ENCODE peak calls at places on chromosomes 7 and 10, in ten cellular contexts. I is CD8-positive, alpha-beta memory T cell; L is HCT116; O is HepG2; M is cardiac muscle cell; K is aorta; V is H7; W is CD8-positive, alpha-beta T cell; P is astrocyte; A is left ventricle myocardium inferior. X is an unnamed sample. For H3K27me3, the result is how much of the 10 kb centered on the place peaks cover.

GRCh38 chr10:51744235-51744634 is 44.8 kb upstream of the CSTF2T start:
- DNase-seq in I (no peak), L (no peak), O (no peak), M (no peak), K (no peak), V (no peak), W (no peak), P (no peak), A (no peak), X (no peak)

GRCh38 chr7:116434820-116435341 is 64.7 kb upstream of the CAV2 start:
- DNase-seq in I (no peak), L (peak), O (no peak), M (peak), K (no peak), V (no peak), W (no peak), P (peak), A (no peak), X (no peak)

GRCh38 chr10:117462816-117463544 is 79.6 kb upstream of the EMX2 start:
- DNase-seq in I (no peak), L (no peak), O (no peak), M (no peak), K (no peak), V (no peak), W (no peak), P (no peak), A (no peak), X (no peak)

GRCh38 chr7:132394283-132395003 is 181.8 kb downstream of the PLXNA4 start:
- DNase-seq in I (peak), L (peak), O (no peak), M (peak), K (no peak), V (no peak), W (peak), P (no peak), A (no peak), X (no peak)

GRCh38 chr7:139180700-139181311 is 50.2 kb upstream of the UBN2 start:
- DNase-seq in I (no peak), L (no peak), O (no peak), M (peak), K (no peak), V (no peak), W (no peak), P (no peak), A (no peak), X (no peak)

GRCh38 chr7:79598351-79598750 is 144.9 kb upstream of the MAGI2 start:
- DNase-seq in I (no peak), L (no peak), O (no peak), M (no peak), K (no peak), V (no peak), W (no peak), P (no peak), A (no peak), X (no peak)

GRCh38 chr7:106277976-106278375 is 6.8 kb downstream of the NAMPT start:
- DNase-seq in I (no peak), L (no peak), O (no peak), M (no peak), K (no peak), V (no peak), W (no peak), P (peak), A (no peak), X (no peak)

GRCh38 chr10:44859546-44860285 is 51.4 kb upstream of the TMEM72 start:
- DNase-seq in I (no peak), L (no peak), O (no peak), M (no peak), K (no peak), V (peak), W (no peak), P (no peak), A (no peak), X (no peak)

GRCh38 chr7:97971120-97971989 is 18.6 kb downstream of the OCM2 start:
- DNase-seq in I (no peak), L (no peak), O (peak), M (peak), K (no peak), V (peak), W (no peak), P (peak), A (no peak), X (peak)

GRCh38 chr7:28516390-28517145 is 104.2 kb downstream of the CREB5 start:
- DNase-seq in I (no peak), L (no peak), O (no peak), M (no peak), K (no peak), V (peak), W (no peak), P (no peak), A (no peak), X (no peak)

GRCh38 chr7:20783131-20783715 is 3.5 kb downstream of the SP8 start:
- DNase-seq in I (no peak), L (no peak), O (no peak), M (no peak), K (no peak), V (peak), W (no peak), P (no peak), A (no peak), X (no peak)
- H3K27me3 ChIP-seq in I (under half), L (under half), O (under half), M (half or more), K (under half), V (under half), W (under half), P (half or more), A (half or more), X (under half)

DNA sequence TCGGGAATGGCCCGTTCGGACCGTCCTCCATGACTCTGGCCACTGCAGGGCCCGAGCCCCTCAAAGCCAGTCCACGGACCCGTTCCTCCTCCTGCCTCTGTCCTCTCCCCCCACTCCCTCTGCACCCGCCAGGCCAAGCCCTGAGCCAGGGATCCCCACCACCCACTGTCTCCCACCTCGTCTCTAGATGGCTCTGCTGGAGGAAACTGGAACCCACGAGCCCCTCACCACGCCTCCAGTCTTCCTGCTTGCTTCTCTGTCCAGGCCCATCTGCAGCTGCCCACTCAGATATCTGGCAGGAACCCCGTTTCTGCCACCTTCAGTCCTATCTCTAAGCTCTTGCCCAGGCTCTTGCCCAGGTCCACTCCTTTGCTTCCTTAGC is 24.3 kb downstream of the GRID2IP start:
- DNase-seq in I (no peak), L (no peak), O (no peak), M (no peak), K (no peak), V (no peak), W (no peak), P (no peak), A (no peak), X (no peak)
- H3K27me3 ChIP-seq in I (under half), L (under half), O (under half), M (half or more), K (under half), V (half or more), W (under half), P (under half), A (half or more), X (under half)

GRCh38 chr10:82736305-82736704 is 861.3 kb downstream of the NRG3 start:
- DNase-seq in I (no peak), L (no peak), O (no peak), M (no peak), K (no peak), V (peak), W (no peak), P (no peak), A (no peak), X (no peak)
- H3K27me3 ChIP-seq in I (under half), L (under half), O (under half), M (under half), K (under half), V (under half), W (under half), P (under half), A (under half), X (under half)

GRCh38 chr7:1366801-1367405 is 92.4 kb downstream of the MICALL2 start:
- DNase-seq in I (no peak), L (no peak), O (no peak), M (no peak), K (peak), V (peak), W (no peak), P (no peak), A (no peak), X (no peak)

GRCh38 chr7:1368682-1369571 is 90.3 kb downstream of the MICALL2 start:
- DNase-seq in I (no peak), L (peak), O (peak), M (no peak), K (peak), V (peak), W (peak), P (no peak), A (no peak), X (no peak)

GRCh38 chr7:1365846-1366245 is 93.4 kb downstream of the MICALL2 start:
- DNase-seq in I (no peak), L (no peak), O (no peak), M (no peak), K (peak), V (peak), W (no peak), P (no peak), A (no peak), X (no peak)

GRCh38 chr7:1368150-1368681 is 91.1 kb downstream of the MICALL2 start:
- DNase-seq in I (no peak), L (no peak), O (no peak), M (no peak), K (peak), V (peak), W (no peak), P (no peak), A (no peak), X (no peak)

GRCh38 chr7:1367501-1367900 is 91.8 kb downstream of the MICALL2 start:
- DNase-seq in I (no peak), L (no peak), O (no peak), M (no peak), K (peak), V (no peak), W (no peak), P (no peak), A (no peak), X (no peak)
- H3K27me3 ChIP-seq in I (under half), L (under half), O (under half), M (under half), K (under half), V (under half), W (under half), P (under half), A (half or more), X (under half)

GRCh38 chr10:75904499-75905283 is 473.3 kb downstream of the LRMDA start:
- DNase-seq in I (no peak), L (no peak), O (no peak), M (no peak), K (no peak), V (no peak), W (no peak), P (no peak), A (no peak), X (no peak)
- H3K27me3 ChIP-seq in I (under half), L (under half), O (under half), M (under half), K (under half), V (under half), W (under half), P (under half), A (under half), X (under half)